ENCODE peak calls at places on chromosomes 5 and 9, in seven cellular contexts. D is lower leg skin, R is heart right ventricle, W is HFF-Myc, U is GM13977, L is osteocyte, Q is GM12865. C is an unnamed sample.

GRCh38 chr5:71937906-71938698 is 169.2 kb upstream of the MAP1B start:
- DNase-seq in Q (no peak), L (no peak), R (no peak), D (no peak), W (no peak), U (no peak), C (no peak)

GRCh38 chr9:97292200-97292599 is 15.3 kb upstream of the CCDC180 start:
- DNase-seq in U (no peak), D (no peak), Q (no peak), R (no peak), L (no peak), W (no peak), C (no peak)

GRCh38 chr5:140966293-140967225 is at the start of gene PCDHAC2:
- DNase-seq in D (no peak), U (no peak), L (peak), R (peak), Q (no peak), W (no peak), C (no peak)

GRCh38 chr5:83474170-83474796 is 2.7 kb downstream of the VCAN start:
- DNase-seq in D (peak), L (peak), Q (peak), R (peak), W (peak), U (peak), C (peak)

GRCh38 chr5:172659909-172660628 is 19.0 kb downstream of the NEURL1B start:
- DNase-seq in L (peak), D (peak), U (no peak), R (peak), Q (peak), W (peak), C (no peak)

GRCh38 chr5:144691936-144692335 is 521.3 kb downstream of the KCTD16 start:
- DNase-seq in R (no peak), L (no peak), Q (no peak), D (no peak), W (no peak), U (no peak), C (no peak)

GRCh38 chr9:28365736-28366135 is 792.5 kb upstream of the C9orf72 start:
- DNase-seq in D (no peak), L (no peak), W (no peak), R (no peak), Q (no peak), U (no peak), C (no peak)

GRCh38 chr5:76851713-76852369 is 2.0 kb downstream of the S100Z start:
- DNase-seq in D (no peak), Q (no peak), U (no peak), R (peak), W (no peak), L (no peak), C (no peak)

GRCh38 chr5:168992687-168993086 is 308.3 kb downstream of the SLIT3 start:
- DNase-seq in D (no peak), L (no peak), Q (no peak), W (no peak), U (no peak), R (no peak), C (no peak)

GRCh38 chr9:14547245-14548060 is 145.8 kb downstream of the ZDHHC21 start:
- DNase-seq in Q (no peak), W (no peak), U (no peak), L (no peak), R (no peak), D (no peak), C (no peak)

GRCh38 chr5:72018158-72018803 is 89.0 kb upstream of the MAP1B start:
- DNase-seq in R (peak), Q (peak), L (no peak), D (no peak), W (peak), U (peak), C (peak)

GRCh38 chr9:8514760-8515159 is 715.2 kb upstream of the DMAC1 start:
- DNase-seq in L (no peak), D (no peak), R (no peak), W (no peak), U (no peak), Q (no peak), C (no peak)
- TF ChIP-seq CTCF in L (no peak), D (no peak), R (no peak), W (no peak), U (no peak), Q (no peak), C (no peak)

GRCh38 chr5:110757118-110757729 is 18.4 kb downstream of the SLC25A46 start:
- DNase-seq in W (no peak), Q (peak), L (no peak), U (no peak), R (peak), D (peak), C (no peak)
- TF ChIP-seq CTCF in W (peak), Q (peak), L (peak), U (peak), R (peak), D (no peak), C (peak)

DNA sequence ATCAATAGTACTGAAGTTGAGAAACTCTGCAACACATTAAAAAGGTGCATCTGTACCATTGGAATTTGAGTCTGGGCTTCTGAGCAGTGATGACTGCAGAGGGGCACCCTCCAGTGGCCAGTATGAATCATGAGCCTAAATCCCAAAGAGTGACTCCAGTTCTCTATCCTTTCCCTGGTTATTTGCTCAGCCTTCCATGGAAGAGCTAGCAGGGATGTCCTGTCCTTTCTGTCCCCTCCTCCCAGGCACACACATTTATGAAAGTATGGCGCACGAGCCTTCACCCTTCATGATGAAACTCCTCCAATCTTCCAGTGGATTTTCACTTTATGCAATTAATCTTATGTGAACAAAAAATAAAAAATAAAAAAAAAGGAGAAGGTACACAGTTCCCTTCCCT is 81.0 kb downstream of the ESM1 start:
- DNase-seq in Q (no peak), R (no peak), U (no peak), W (no peak), D (no peak), L (no peak), C (no peak)
- TF ChIP-seq CTCF in Q (no peak), R (peak), U (peak), W (peak), D (no peak), L (peak), C (no peak)

GRCh38 chr5:40962207-40962955 is 53.1 kb downstream of the C7 start:
- DNase-seq in L (no peak), R (no peak), U (no peak), D (no peak), Q (no peak), W (no peak), C (no peak)
- TF ChIP-seq CTCF in L (no peak), R (peak), U (no peak), D (no peak), Q (no peak), W (no peak), C (no peak)

GRCh38 chr5:179342577-179342976 is 2.7 kb downstream of the ADAMTS2 start:
- DNase-seq in U (no peak), D (no peak), R (no peak), W (no peak), Q (no peak), L (no peak), C (no peak)
- TF ChIP-seq CTCF in U (no peak), D (no peak), R (peak), W (peak), Q (no peak), L (no peak), C (no peak)

GRCh38 chr5:128109766-128110165 is 26.2 kb downstream of the SLC12A2 start:
- DNase-seq in R (no peak), W (no peak), U (no peak), L (no peak), Q (no peak), D (no peak), C (no peak)

GRCh38 chr5:128116445-128116844 is 32.9 kb downstream of the SLC12A2 start:
- DNase-seq in R (no peak), U (no peak), D (no peak), Q (no peak), W (no peak), L (no peak), C (no peak)

GRCh38 chr5:128109138-128109537 is 25.6 kb downstream of the SLC12A2 start:
- DNase-seq in Q (no peak), D (no peak), L (no peak), U (no peak), W (no peak), R (no peak), C (no peak)

GRCh38 chr5:128111818-128112448 is 28.4 kb downstream of the SLC12A2 start:
- DNase-seq in D (no peak), L (no peak), W (no peak), Q (no peak), U (no peak), R (no peak), C (no peak)
- TF ChIP-seq CTCF in D (no peak), L (no peak), W (no peak), Q (no peak), U (no peak), R (no peak), C (no peak)

GRCh38 chr5:35938518-35939227 is at the start of gene CAPSL:
- DNase-seq in R (peak), D (no peak), L (no peak), U (peak), Q (peak), W (peak), C (peak)

DNA sequence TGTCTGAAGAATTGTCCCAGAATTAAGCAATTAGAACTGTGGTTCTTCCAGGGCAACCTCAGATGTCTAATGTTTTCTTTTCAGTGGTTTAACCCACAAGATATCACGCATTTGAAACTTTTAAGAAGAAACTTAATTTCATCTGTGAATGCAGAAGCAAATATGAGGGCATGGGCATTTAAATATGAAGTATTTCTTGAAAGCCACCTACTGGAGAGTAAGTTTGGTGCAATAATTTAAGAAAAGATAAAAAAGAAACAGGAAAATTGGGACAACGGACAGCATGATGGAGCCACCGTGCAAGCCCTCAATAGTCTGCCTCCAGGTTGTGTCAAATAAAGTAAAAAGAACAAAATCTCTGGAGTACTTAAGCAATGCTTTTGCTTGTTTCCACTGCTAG is 1.2 kb upstream of the CAPSL start:
- DNase-seq in Q (no peak), W (no peak), U (no peak), D (no peak), R (no peak), L (no peak), C (no peak)
- TF ChIP-seq CTCF in Q (no peak), W (peak), U (no peak), D (no peak), R (no peak), L (peak), C (no peak)

DNA sequence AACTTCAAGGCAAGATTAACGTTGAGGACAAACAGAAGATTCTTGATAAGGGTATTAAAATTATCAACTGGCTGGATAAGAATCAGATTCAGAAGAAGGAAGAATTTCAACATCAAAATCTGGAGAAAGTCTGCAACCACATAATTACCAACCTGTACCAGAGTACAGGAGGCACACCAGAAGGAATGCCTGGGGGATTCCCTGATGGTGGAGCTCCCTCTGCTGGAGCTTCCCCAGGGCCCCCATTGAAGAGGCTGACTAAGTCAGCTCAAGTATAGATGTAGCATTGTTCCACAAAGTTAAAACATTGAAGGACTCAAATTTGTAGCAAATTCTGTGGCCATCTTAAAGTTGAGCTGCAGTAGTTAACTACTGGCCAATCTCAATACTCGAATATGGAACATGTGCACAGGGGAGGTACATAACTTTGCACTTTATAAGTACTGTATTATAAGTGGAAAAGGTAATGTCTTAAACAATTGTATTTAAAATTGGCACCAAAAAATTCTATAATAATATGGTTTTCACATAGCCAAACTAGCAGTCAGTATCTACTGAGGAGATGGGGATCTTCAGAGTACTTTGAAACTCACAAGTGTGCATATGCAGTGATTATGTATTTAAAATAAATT is 237.5 kb downstream of the CHSY3 start:
- DNase-seq in U (peak), W (peak), R (peak), L (no peak), Q (peak), D (no peak), C (peak)
- TF ChIP-seq CTCF in U (peak), W (peak), R (peak), L (peak), Q (peak), D (no peak), C (peak)

DNA sequence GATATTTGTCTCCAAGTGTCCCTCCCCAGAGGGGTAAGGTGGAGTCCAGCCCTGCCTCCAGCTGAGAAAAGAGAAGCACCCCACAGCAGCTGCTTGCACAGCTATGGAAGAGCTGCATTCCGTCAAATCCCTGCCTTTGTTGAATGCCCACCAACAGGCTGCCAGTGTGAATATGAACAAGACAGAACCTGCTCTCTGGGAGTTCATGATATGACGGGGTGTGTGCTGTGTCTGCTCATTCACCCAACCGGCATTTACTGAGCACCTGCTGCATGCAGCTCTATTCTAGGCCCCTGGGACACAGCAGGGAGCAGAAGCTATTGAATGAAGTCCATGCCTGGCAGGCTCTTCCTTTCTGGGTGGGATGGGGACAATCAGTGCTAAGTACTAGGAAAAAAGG is 238.8 kb downstream of the GADD45G start:
- DNase-seq in U (no peak), W (no peak), D (no peak), R (no peak), L (no peak), Q (no peak), C (no peak)
- TF ChIP-seq CTCF in U (no peak), W (no peak), D (no peak), R (no peak), L (no peak), Q (no peak), C (no peak)

C was measured in GM20000.